ENCODE peak calls at places on chromosomes 5 and 9, in seven cellular contexts. A is NCI-H2029 treated with DMSO at 0.1 percent for 48 hours; D is activated effector memory CD4-positive, alpha-beta T cell treated with anti-CD3 and anti-CD28 coated beads, Interleukin-2, amount 50 U/mL, for 16 hours; U is DMS153; W is aorta; Y is NCI-H1436; B is activated CD4-positive, alpha-beta T cell treated with anti-CD3 and anti-CD28 coated beads for 1 hour. O is an unnamed sample.

GRCh38 chr9:108434502-108434901 is 421.3 kb downstream of the ACTL7B start:
- DNase-seq in A (no peak), W (no peak), D (no peak), B (no peak), Y (no peak), U (no peak), O (no peak)

GRCh38 chr5:95609711-95610110 is 10.2 kb upstream of the GPR150 start:
- DNase-seq in D (no peak), A (no peak), U (no peak), W (no peak), Y (no peak), B (no peak), O (no peak)

GRCh38 chr9:113502427-113503008 is 39.0 kb downstream of the RGS3 start:
- DNase-seq in A (no peak), Y (no peak), D (peak), W (no peak), U (no peak), B (no peak), O (peak)

GRCh38 chr9:18437315-18438200 is 36.4 kb upstream of the ADAMTSL1 start:
- DNase-seq in W (peak), B (no peak), U (no peak), Y (no peak), D (no peak), A (peak), O (peak)

GRCh38 chr5:170046221-170046620 is 59.5 kb upstream of the FOXI1 start:
- DNase-seq in Y (no peak), U (no peak), B (no peak), D (no peak), A (no peak), W (no peak), O (no peak)

GRCh38 chr5:80565330-80565729 is 4.8 kb downstream of the ANKRD34B start:
- DNase-seq in B (no peak), Y (no peak), U (no peak), A (no peak), W (no peak), D (no peak), O (no peak)

GRCh38 chr5:50709471-50709870 is 43.0 kb downstream of the PARP8 start:
- DNase-seq in Y (no peak), U (no peak), D (no peak), A (no peak), B (no peak), W (no peak), O (no peak)

GRCh38 chr9:35490910-35491465 is 1.1 kb downstream of the RUSC2 start:
- DNase-seq in B (no peak), U (no peak), W (no peak), Y (no peak), D (no peak), A (no peak), O (peak)

GRCh38 chr5:34918025-34918424 is 2.5 kb downstream of the BRIX1 start:
- DNase-seq in B (no peak), D (no peak), U (no peak), A (no peak), Y (no peak), W (no peak), O (no peak)

GRCh38 chr5:133203317-133204305 is 151.8 kb downstream of the HSPA4 start:
- DNase-seq in A (no peak), B (no peak), W (no peak), U (no peak), Y (no peak), D (no peak), O (no peak)

GRCh38 chr5:170080786-170081445 is 24.8 kb upstream of the FOXI1 start:
- DNase-seq in B (no peak), Y (no peak), D (no peak), A (no peak), U (no peak), W (no peak), O (no peak)

GRCh38 chr9:93893899-93894690 is 61.1 kb downstream of the BARX1 start:
- DNase-seq in B (no peak), D (peak), W (no peak), Y (no peak), A (peak), U (peak), O (no peak)

GRCh38 chr5:2896371-2897275 is 145.1 kb upstream of the IRX2 start:
- DNase-seq in D (no peak), Y (no peak), A (no peak), W (no peak), U (no peak), B (no peak), O (no peak)

GRCh38 chr5:133273661-133274596 is 222.1 kb downstream of the HSPA4 start:
- DNase-seq in Y (no peak), A (no peak), D (no peak), B (no peak), W (no peak), U (no peak), O (no peak)

GRCh38 chr5:135441256-135441915 is 5.8 kb downstream of the DCANP1 start:
- DNase-seq in W (no peak), Y (no peak), A (no peak), U (no peak), B (no peak), D (no peak), O (no peak)

GRCh38 chr5:132066871-132067270 is 6.4 kb downstream of the IL3 start:
- DNase-seq in U (no peak), D (no peak), W (peak), B (no peak), A (no peak), Y (no peak), O (no peak)

GRCh38 chr5:74041913-74042312 is 415.9 kb downstream of the ARHGEF28 start:
- DNase-seq in Y (no peak), U (no peak), W (no peak), D (no peak), B (no peak), A (no peak), O (no peak)

GRCh38 chr5:144857454-144857853 is 686.8 kb downstream of the KCTD16 start:
- DNase-seq in U (no peak), Y (no peak), A (no peak), D (no peak), B (no peak), W (no peak), O (no peak)

GRCh38 chr5:147427784-147428401 is 82.0 kb downstream of the DPYSL3 start:
- DNase-seq in W (peak), Y (no peak), B (no peak), A (no peak), D (no peak), U (no peak), O (peak)

GRCh38 chr9:107136296-107136695 is 146.8 kb upstream of the RAD23B start:
- DNase-seq in B (no peak), D (no peak), Y (no peak), W (no peak), A (no peak), U (no peak), O (no peak)

GRCh38 chr9:128245293-128246151 is 30.3 kb downstream of the GOLGA2 start:
- DNase-seq in W (peak), B (no peak), Y (no peak), D (no peak), A (no peak), U (no peak), O (peak)

GRCh38 chr5:15492545-15492944 is 7.4 kb upstream of the FBXL7 start:
- DNase-seq in D (no peak), Y (no peak), B (no peak), U (no peak), A (no peak), W (no peak), O (no peak)

GRCh38 chr9:131619680-131620079 is 74.4 kb downstream of the PRRT1B start:
- DNase-seq in B (no peak), W (no peak), Y (no peak), D (no peak), U (no peak), A (no peak), O (no peak)

GRCh38 chr9:93654351-93654961 is 78.1 kb downstream of the PHF2 start:
- DNase-seq in B (no peak), Y (no peak), U (no peak), D (peak), A (no peak), W (peak), O (no peak)

O was measured in dermis blood vessel endothelial cell.